ENCODE peak calls at places on chromosomes 3 and 15, in five cellular contexts. E is cardiac muscle cell, P is mesothelial cell of epicardium, J is lung, I is psoas muscle. M is an unnamed sample.
A peak's percentile ranks its signal among the peaks of the same experiment; 100 is the strongest.

GRCh38 chr15:94075349-94075748 is 156.0 kb upstream of the MCTP2 start:
- DNase-seq in E (no peak), P (no peak), J (no peak), I (peak; percentile 78), M (no peak)

GRCh38 chr15:94582368-94582767 is 351.0 kb downstream of the MCTP2 start:
- DNase-seq in E (peak; percentile 67), P (no peak), J (no peak), I (no peak), M (no peak)

GRCh38 chr3:101643009-101643844 is 33.7 kb downstream of the ZBTB11 start:
- DNase-seq in E (no peak), P (no peak), J (no peak), I (no peak), M (no peak)

GRCh38 chr3:13518516-13519351 is 30.2 kb upstream of the FBLN2 start:
- DNase-seq in E (no peak), P (no peak), J (no peak), I (peak; percentile 86), M (no peak)

GRCh38 chr3:140545756-140546155 is 132.1 kb upstream of the TRIM42 start:
- DNase-seq in E (no peak), P (no peak), J (no peak), I (no peak), M (no peak)

GRCh38 chr3:184740509-184741258 is 28.8 kb upstream of the MAGEF1 start:
- DNase-seq in E (no peak), P (peak; percentile 35), J (no peak), I (no peak), M (no peak)

GRCh38 chr3:64257096-64257755 is 32.0 kb upstream of the PRICKLE2 start:
- DNase-seq in E (no peak), P (no peak), J (no peak), I (peak; percentile 38), M (no peak)

GRCh38 chr3:114409291-114409690 is 115.5 kb downstream of the TIGIT start:
- DNase-seq in E (no peak), P (no peak), J (no peak), I (no peak), M (no peak)

GRCh38 chr3:43285644-43286043 is 696 bp upstream of the SNRK start:
- DNase-seq in E (no peak), P (no peak), J (no peak), I (no peak), M (no peak)

GRCh38 chr15:91132079-91132478 is 32.0 kb downstream of the SV2B start:
- DNase-seq in E (no peak), P (no peak), J (no peak), I (no peak), M (no peak)

GRCh38 chr3:128906804-128907525 is 27.5 kb downstream of the ACAD9 start:
- DNase-seq in E (no peak), P (no peak), J (no peak), I (no peak), M (no peak)

GRCh38 chr3:42451116-42451515 is 40.7 kb upstream of the LYZL4 start:
- DNase-seq in E (no peak), P (no peak), J (no peak), I (no peak), M (no peak)

GRCh38 chr3:142975316-142975995 is 12.0 kb upstream of the PAQR9 start:
- DNase-seq in E (no peak), P (no peak), J (no peak), I (no peak), M (no peak)

GRCh38 chr15:37101634-37102314 is 1.4 kb upstream of the MEIS2 start:
- DNase-seq in E (peak; percentile 93), P (peak; percentile 83), J (peak; percentile 62), I (peak; percentile 84), M (no peak)

GRCh38 chr3:193975072-193975535 is 160.8 kb upstream of the HES1 start:
- DNase-seq in E (peak; percentile 38), P (no peak), J (peak; percentile 29), I (no peak), M (no peak)

GRCh38 chr3:55664387-55664786 is 177.3 kb upstream of the WNT5A start:
- DNase-seq in E (no peak), P (no peak), J (no peak), I (no peak), M (no peak)

DNA sequence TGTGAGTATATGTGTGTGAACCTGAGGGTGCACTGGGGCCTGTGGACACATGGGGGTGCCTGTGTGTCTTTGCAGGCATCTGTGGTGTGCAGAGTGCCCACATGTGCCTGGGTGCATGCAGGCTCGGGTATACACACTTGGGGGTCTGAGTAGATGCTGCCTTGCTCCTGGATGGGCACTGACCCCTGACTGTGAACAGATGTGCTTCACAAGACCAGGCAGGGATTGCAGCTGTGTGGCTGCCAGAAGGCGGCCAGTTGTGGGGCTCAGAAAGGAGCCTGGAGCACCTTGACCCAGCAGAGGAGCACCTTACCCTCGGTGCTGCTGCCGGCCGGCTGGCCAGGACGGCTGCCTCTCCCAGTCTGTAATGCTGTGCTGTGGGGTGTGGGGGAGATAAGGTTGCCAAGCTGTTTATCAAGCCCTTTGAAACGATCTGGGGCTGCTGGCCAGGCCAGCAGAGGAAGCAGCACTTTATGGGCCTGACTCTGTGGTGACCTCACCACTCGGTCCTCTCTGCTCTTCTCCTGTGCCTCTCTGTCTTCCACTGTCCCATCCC is 55.5 kb upstream of the MRPS22 start:
- DNase-seq in E (peak; percentile 44), P (no peak), J (no peak), I (no peak), M (no peak)
- TF ChIP-seq CTCF in E (peak; percentile 5), P (no peak), J (no peak), I (no peak), M (no peak)

GRCh38 chr3:53881691-53882593 is at the start of gene ACTR8:
- DNase-seq in E (peak; percentile 94), P (peak; percentile 88), J (peak; percentile 86), I (peak; percentile 86), M (peak; percentile 88)
- TF ChIP-seq CTCF in E (no peak), P (no peak), J (no peak), I (peak; percentile 8), M (no peak)

GRCh38 chr15:99057697-99058420 is 47.0 kb upstream of the SYNM start:
- DNase-seq in E (peak; percentile 30), P (no peak), J (no peak), I (no peak), M (no peak)

GRCh38 chr15:99057020-99057419 is 47.9 kb upstream of the SYNM start:
- DNase-seq in E (peak; percentile 34), P (no peak), J (no peak), I (no peak), M (no peak)

GRCh38 chr15:99062226-99062625 is 42.7 kb upstream of the SYNM start:
- DNase-seq in E (no peak), P (no peak), J (no peak), I (no peak), M (no peak)

GRCh38 chr15:99058421-99058870 is 46.4 kb upstream of the SYNM start:
- DNase-seq in E (no peak), P (no peak), J (no peak), I (no peak), M (no peak)

DNA sequence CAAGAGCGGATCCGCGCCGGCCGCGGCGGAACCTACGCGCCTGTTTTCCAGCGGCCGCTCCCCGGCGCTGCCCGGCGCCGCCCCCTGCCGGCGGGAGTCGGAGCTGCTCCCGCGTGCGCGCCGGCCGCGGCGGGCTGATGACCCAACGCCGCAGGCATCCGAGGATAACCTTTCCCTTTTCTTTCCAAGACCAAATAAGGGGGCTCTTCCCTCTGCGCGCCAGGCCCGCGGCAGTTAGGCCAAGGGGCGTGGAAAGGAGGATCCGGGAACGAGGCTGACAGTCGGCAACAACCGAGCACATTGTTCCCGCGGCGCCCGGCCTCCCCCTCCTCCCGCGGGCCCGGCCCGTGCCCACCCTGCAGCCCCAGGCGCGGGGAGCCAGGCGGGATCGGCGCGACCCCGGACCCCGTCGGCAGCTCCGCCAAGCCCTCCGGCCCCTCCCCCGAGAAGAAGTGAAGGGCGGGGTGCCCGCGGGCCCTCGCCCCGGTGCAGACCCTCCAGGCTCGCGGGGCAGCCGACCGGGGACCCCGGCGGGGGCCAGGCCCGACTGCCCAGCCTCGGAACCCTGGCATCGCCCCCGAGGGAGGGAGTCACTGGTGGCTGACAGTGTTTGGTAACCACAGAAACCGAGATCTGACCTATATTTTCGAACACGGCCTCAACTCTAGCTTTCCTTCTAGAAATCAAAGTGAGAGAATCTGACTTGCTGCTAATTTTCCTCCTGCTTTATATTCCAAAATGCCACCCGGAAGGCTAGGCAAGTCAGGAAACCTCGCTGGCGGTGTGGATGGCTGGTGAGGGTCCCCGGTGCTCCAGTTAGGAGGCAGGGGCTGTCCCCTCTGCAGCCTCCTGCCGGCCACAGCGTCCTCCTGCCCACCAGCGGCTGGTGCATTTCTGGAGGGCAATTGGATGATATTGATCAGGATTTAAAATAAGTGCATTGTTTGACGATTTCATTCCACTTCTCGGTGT is 45.6 kb upstream of the SYNM start:
- DNase-seq in E (peak; percentile 93), P (peak; percentile 88), J (peak; percentile 63), I (peak; percentile 76), M (peak; percentile 51)
- TF ChIP-seq CTCF in E (peak; percentile 47), P (peak; percentile 84), J (peak; percentile 55), I (peak; percentile 88), M (no peak)

DNA sequence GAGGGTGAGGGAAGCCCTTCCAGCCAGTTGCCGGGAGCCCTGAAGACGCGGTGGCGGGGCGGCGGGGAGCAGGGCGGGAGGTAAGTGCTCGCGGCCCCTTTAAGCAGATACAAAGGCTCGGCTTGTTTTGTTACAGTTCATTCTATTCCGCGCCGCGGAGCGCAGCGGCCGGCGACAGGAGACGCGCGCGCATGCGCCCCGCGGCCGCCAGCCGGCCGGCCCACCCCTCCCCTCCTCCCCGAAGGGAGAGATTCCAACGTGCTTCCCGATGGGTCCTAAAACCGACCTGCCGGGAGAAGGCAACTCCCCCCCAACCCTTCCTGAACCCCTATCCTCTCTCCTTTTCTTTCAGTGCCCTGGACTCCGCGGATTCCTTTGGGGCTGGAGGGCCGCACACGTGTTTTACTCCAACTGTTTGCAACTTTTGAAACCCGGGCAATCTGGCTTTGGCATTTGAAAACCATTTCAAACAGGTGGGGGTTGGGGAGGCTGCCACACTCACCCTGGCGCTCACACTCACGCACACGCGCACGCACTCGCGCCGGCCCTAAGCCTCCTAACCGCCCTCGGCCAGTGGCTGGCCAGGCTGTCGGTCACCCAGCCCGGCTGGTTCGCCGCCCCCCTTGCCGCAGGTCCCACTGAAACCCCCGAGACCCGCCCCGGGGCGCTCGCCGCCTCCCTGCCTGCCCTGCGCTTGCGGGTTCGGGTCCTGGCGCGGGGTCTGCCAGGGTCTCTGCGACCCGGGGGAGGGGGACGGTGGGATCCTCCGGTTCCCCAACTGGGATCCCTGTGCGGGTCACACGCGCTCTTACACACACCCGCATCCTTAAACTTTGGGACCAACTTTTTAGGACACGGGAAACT is at the start of gene MAGI1:
- DNase-seq in E (peak; percentile 97), P (peak; percentile 90), J (peak; percentile 88), I (peak; percentile 88), M (no peak)
- TF ChIP-seq CTCF in E (no peak), P (no peak), J (no peak), I (no peak), M (no peak)

DNA sequence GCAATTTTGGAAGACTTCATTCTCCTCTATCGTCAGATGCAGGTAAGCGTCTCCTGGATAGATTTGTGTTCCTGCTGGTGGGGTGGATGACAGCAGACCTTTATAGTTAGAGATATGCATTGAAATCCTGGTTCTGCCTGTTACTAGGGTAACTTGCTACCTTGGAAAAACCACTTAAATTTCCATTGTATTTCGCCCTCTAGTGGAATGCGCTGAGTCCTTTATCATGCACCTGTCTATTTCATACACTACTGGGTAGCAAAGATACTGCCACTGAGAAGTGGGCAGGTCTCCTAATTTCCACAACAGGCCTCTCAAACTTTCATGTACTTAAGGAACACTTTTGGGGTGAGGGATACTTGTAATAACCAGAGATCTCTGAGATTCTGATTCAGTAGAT is 209.5 kb upstream of the SUCLG2 start:
- DNase-seq in E (peak; percentile 14), P (no peak), J (no peak), I (no peak), M (no peak)
- TF ChIP-seq CTCF in E (no peak), P (peak; percentile 21), J (no peak), I (no peak), M (no peak)